ENCODE peak calls at places on chromosomes 1 and 21, in ten cellular contexts. E, O, B, K, U, I, F, J, S and P are unnamed samples.

GRCh38 chr1:9397984-9398526 is 105.4 kb downstream of the SPSB1 start:
- DNase-seq in S (no peak), K (no peak), O (no peak), B (no peak), E (no peak), J (no peak), F (peak; percentile 89), I (no peak), U (no peak), P (no peak)

GRCh38 chr1:188432427-188432826 is 1603.7 kb downstream of the PLA2G4A start:
- DNase-seq in U (no peak), I (no peak), O (no peak), S (no peak), E (no peak), J (no peak), K (no peak), F (no peak), B (no peak), P (no peak)

GRCh38 chr1:28123461-28123961 is 35.1 kb upstream of the EYA3 start:
- DNase-seq in S (no peak), U (no peak), O (no peak), F (peak; percentile 93), B (no peak), J (no peak), I (peak; percentile 26), K (no peak), E (peak; percentile 63), P (no peak)

GRCh38 chr1:44881011-44881632 is 38.1 kb upstream of the PTCH2 start:
- DNase-seq in S (no peak), B (no peak), J (no peak), O (no peak), U (peak; percentile 4), E (peak; percentile 91), I (peak; percentile 48), K (no peak), F (peak; percentile 93), P (no peak)

GRCh38 chr1:226697608-226698544 is 41.2 kb downstream of the ITPKB start:
- DNase-seq in F (no peak), I (no peak), J (no peak), E (no peak), B (no peak), S (no peak), K (no peak), O (no peak), U (no peak), P (no peak)

GRCh38 chr1:148264374-148265276 is 112.5 kb upstream of the NBPF11 start:
- DNase-seq in B (no peak), K (peak; percentile 70), E (peak; percentile 8), S (no peak), J (no peak), I (peak; percentile 6), U (no peak), F (peak; percentile 82), O (peak; percentile 67), P (no peak)

GRCh38 chr1:244835276-244836134 is at the start of gene COX20:
- DNase-seq in O (peak; percentile 93), U (peak; percentile 92), J (peak; percentile 82), K (peak; percentile 90), E (peak; percentile 94), S (peak; percentile 86), B (peak; percentile 95), F (peak; percentile 87), I (peak; percentile 83), P (peak; percentile 89)

GRCh38 chr1:201013991-201014815 is 9.3 kb downstream of the KIF21B start:
- DNase-seq in U (peak; percentile 55), I (no peak), E (no peak), B (no peak), F (no peak), O (no peak), J (no peak), S (no peak), K (no peak), P (no peak)

GRCh38 chr1:63157085-63157484 is 165.3 kb upstream of the FOXD3 start:
- DNase-seq in J (no peak), E (no peak), U (no peak), I (no peak), K (no peak), S (no peak), O (no peak), F (no peak), B (no peak), P (no peak)

GRCh38 chr21:41752231-41752681 is 14.6 kb downstream of the RIPK4 start:
- DNase-seq in J (no peak), O (no peak), K (no peak), F (peak; percentile 49), S (no peak), E (peak; percentile 91), U (no peak), B (no peak), I (peak; percentile 81), P (no peak)

GRCh38 chr1:171455967-171456366 is 29.4 kb upstream of the PRRC2C start:
- DNase-seq in B (no peak), O (no peak), E (no peak), S (no peak), F (no peak), J (no peak), U (no peak), I (no peak), K (no peak), P (no peak)

GRCh38 chr21:41834926-41835663 is 44.0 kb downstream of the PRDM15 start:
- DNase-seq in O (no peak), F (no peak), U (no peak), S (no peak), B (no peak), E (no peak), K (no peak), J (no peak), I (no peak), P (no peak)

GRCh38 chr1:111944121-111944785 is 45.2 kb downstream of the KCND3 start:
- DNase-seq in O (no peak), J (no peak), S (no peak), U (no peak), B (no peak), I (no peak), F (no peak), K (no peak), E (no peak), P (no peak)

GRCh38 chr1:246221390-246222240 is 285.5 kb downstream of the SMYD3 start:
- DNase-seq in O (no peak), I (no peak), J (no peak), K (no peak), E (no peak), S (no peak), B (no peak), U (no peak), F (no peak), P (no peak)

GRCh38 chr1:54341763-54342162 is 64.4 kb downstream of the SSBP3 start:
- DNase-seq in I (no peak), J (no peak), U (no peak), E (no peak), K (no peak), F (no peak), B (no peak), O (no peak), S (no peak), P (no peak)

GRCh38 chr1:19429611-19430010 is 55.7 kb downstream of the CAPZB start:
- DNase-seq in E (no peak), F (peak; percentile 87), O (no peak), K (no peak), J (no peak), U (no peak), I (no peak), S (no peak), B (no peak), P (no peak)

GRCh38 chr21:28237661-28238060 is 755.0 kb downstream of the LTN1 start:
- DNase-seq in U (no peak), I (no peak), O (no peak), K (no peak), B (no peak), J (no peak), S (no peak), E (no peak), F (no peak), P (no peak)

GRCh38 chr1:56448937-56449336 is 130.4 kb downstream of the PLPP3 start:
- DNase-seq in U (no peak), O (no peak), E (peak; percentile 49), I (peak; percentile 24), S (no peak), F (no peak), B (no peak), K (no peak), J (no peak), P (no peak)

GRCh38 chr1:213745451-213745850 is 242.3 kb upstream of the PROX1 start:
- DNase-seq in B (no peak), K (no peak), F (no peak), S (no peak), I (no peak), J (no peak), O (no peak), E (no peak), U (no peak), P (no peak)

GRCh38 chr1:179599623-179600249 is 8.1 kb downstream of the TDRD5 start:
- DNase-seq in U (no peak), E (no peak), I (no peak), J (peak; percentile 57), K (peak; percentile 41), O (peak; percentile 73), S (no peak), B (no peak), F (peak; percentile 19), P (no peak)

GRCh38 chr1:32538887-32539583 is at the start of gene ZBTB8A:
- DNase-seq in U (peak; percentile 11), B (no peak), F (peak; percentile 68), E (peak; percentile 69), K (peak; percentile 68), J (peak; percentile 77), S (peak; percentile 20), I (peak; percentile 69), O (peak; percentile 60), P (no peak)

GRCh38 chr21:37375866-37376574 is 9.4 kb downstream of the DYRK1A start:
- DNase-seq in O (no peak), E (no peak), S (no peak), J (no peak), U (no peak), K (no peak), B (no peak), I (no peak), F (no peak), P (no peak)